ENCODE peak calls at places on chromosomes 5 and 9, in eight cellular contexts. P, V, T, Z, Q, L, E and J are unnamed samples.

GRCh38 chr5:180640301-180640764 is 9.1 kb downstream of the FLT4 start:
- DNase-seq in P (no peak), V (no peak), T (no peak), Z (no peak), Q (no peak), L (no peak), E (no peak), J (no peak)

GRCh38 chr5:175513297-175513696 is 34.9 kb downstream of the SFXN1 start:
- DNase-seq in P (no peak), V (no peak), T (no peak), Z (no peak), Q (no peak), L (no peak), E (no peak), J (no peak)

GRCh38 chr5:122882836-122883235 is 37.4 kb downstream of the SNX24 start:
- DNase-seq in P (no peak), V (no peak), T (no peak), Z (no peak), Q (no peak), L (no peak), E (peak; percentile 75), J (no peak)

GRCh38 chr5:68033961-68034581 is 181.5 kb upstream of the PIK3R1 start:
- DNase-seq in P (no peak), V (peak; percentile 69), T (no peak), Z (no peak), Q (no peak), L (peak; percentile 87), E (peak; percentile 39), J (no peak)

GRCh38 chr9:137971477-137972138 is 94.0 kb downstream of the CACNA1B start:
- DNase-seq in P (no peak), V (no peak), T (no peak), Z (no peak), Q (no peak), L (peak; percentile 16), E (no peak), J (no peak)

GRCh38 chr5:124927735-124928134 is 181.3 kb upstream of the ZNF608 start:
- DNase-seq in P (no peak), V (no peak), T (no peak), Z (no peak), Q (no peak), L (no peak), E (no peak), J (no peak)

GRCh38 chr5:143541943-143542797 is 138.7 kb upstream of the NR3C1 start:
- DNase-seq in P (no peak), V (no peak), T (no peak), Z (no peak), Q (no peak), L (no peak), E (no peak), J (no peak)

GRCh38 chr5:170623576-170624181 is 119.9 kb downstream of the KCNIP1 start:
- DNase-seq in P (no peak), V (peak; percentile 65), T (no peak), Z (peak; percentile 21), Q (peak; percentile 32), L (peak; percentile 35), E (peak; percentile 78), J (peak; percentile 56)

GRCh38 chr5:82470185-82470584 is 192.0 kb upstream of the RPS23 start:
- DNase-seq in P (no peak), V (peak; percentile 24), T (no peak), Z (no peak), Q (no peak), L (no peak), E (no peak), J (no peak)